ENCODE peak calls at places on chromosomes 16 and 17, in five cellular contexts. M is prostate gland; F is GM12892; A is stimulated activated naive B cell treated with anti-CD40 and anti-IgM and Interleukin-4, amounts not matched to agents 10 μg/mL and 1 μg/mL and 100 μg/mL, for 72 hours; X is CD4-positive, CD25-positive, alpha-beta regulatory T cell. D is an unnamed sample.
A peak's percentile ranks its signal among the peaks of the same experiment; 100 is the strongest.

GRCh38 chr16:85335584-85336492 is 223.6 kb upstream of the CIBAR2 start:
- DNase-seq in M (no peak), F (no peak), A (no peak), X (no peak), D (no peak)

GRCh38 chr17:30961213-30962188 is 9.3 kb upstream of the RNF135 start:
- DNase-seq in M (no peak), X (no peak), F (no peak), A (peak; percentile 44), D (no peak)

GRCh38 chr17:7328840-7329359 is at the start of gene NEURL4:
- DNase-seq in X (no peak), F (no peak), M (no peak), A (no peak), D (no peak)

GRCh38 chr16:49330562-49331201 is 42.9 kb upstream of the C16orf78 start:
- DNase-seq in F (no peak), M (no peak), A (no peak), X (no peak), D (no peak)

GRCh38 chr17:68576811-68577551 is 24.2 kb downstream of the FAM20A start:
- DNase-seq in M (no peak), X (no peak), F (no peak), A (no peak), D (no peak)

GRCh38 chr17:18031955-18032354 is 7.0 kb downstream of the ATPAF2 start:
- DNase-seq in F (no peak), A (no peak), X (no peak), M (no peak), D (peak; percentile 33)

GRCh38 chr17:79837888-79838540 is 1.2 kb downstream of the CBX4 start:
- DNase-seq in A (no peak), F (no peak), M (no peak), X (peak; percentile 77), D (no peak)

GRCh38 chr17:19533718-19534561 is at the start of gene SLC47A1:
- DNase-seq in M (no peak), X (no peak), F (peak; percentile 34), A (peak; percentile 16), D (no peak)

GRCh38 chr17:45305532-45306087 is 11.2 kb downstream of the MAP3K14 start:
- DNase-seq in M (no peak), X (no peak), F (no peak), A (no peak), D (peak; percentile 4)

GRCh38 chr17:82737981-82738877 is 2.8 kb downstream of the FN3K start:
- DNase-seq in X (no peak), F (no peak), A (no peak), M (no peak), D (peak; percentile 92)

GRCh38 chr16:20383106-20384029 is 21.2 kb downstream of the PDILT start:
- DNase-seq in M (peak; percentile 61), X (peak; percentile 27), A (peak; percentile 35), F (peak; percentile 34), D (peak; percentile 89)

GRCh38 chr17:64259922-64260321 is 3.1 kb downstream of the TEX2 start:
- DNase-seq in A (no peak), M (no peak), X (no peak), F (no peak), D (no peak)

GRCh38 chr17:49798738-49799137 is 10.3 kb downstream of the KAT7 start:
- DNase-seq in X (no peak), A (no peak), F (no peak), M (no peak), D (no peak)

GRCh38 chr16:30041841-30042240 is 10.8 kb upstream of the TLCD3B start:
- DNase-seq in A (no peak), F (no peak), X (peak; percentile 43), M (no peak), D (no peak)

GRCh38 chr16:21186326-21186691 is 25.1 kb downstream of the ZP2 start:
- DNase-seq in X (no peak), A (no peak), F (no peak), M (no peak), D (no peak)

GRCh38 chr17:47844814-47845453 is 3.9 kb upstream of the SCRN2 start:
- DNase-seq in X (no peak), M (no peak), F (no peak), A (no peak), D (no peak)

GRCh38 chr16:56691885-56692284 is 9.6 kb downstream of the MT1X start:
- DNase-seq in M (peak; percentile 78), X (no peak), F (no peak), A (no peak), D (no peak)

GRCh38 chr17:4509402-4509801 is 10.7 kb downstream of the SPNS2 start:
- DNase-seq in A (no peak), F (peak; percentile 61), M (no peak), X (no peak), D (no peak)

GRCh38 chr16:48497932-48498760 is 111.8 kb downstream of the N4BP1 start:
- DNase-seq in A (no peak), X (no peak), F (no peak), M (no peak), D (peak; percentile 71)

GRCh38 chr17:45302649-45303173 is 14.1 kb downstream of the MAP3K14 start:
- DNase-seq in X (peak; percentile 24), F (no peak), A (peak; percentile 71), M (no peak), D (no peak)

GRCh38 chr16:87554754-87555427 is 47.4 kb upstream of the JPH3 start:
- DNase-seq in M (no peak), X (no peak), A (no peak), F (no peak), D (no peak)

GRCh38 chr17:46184696-46185095 is 8.5 kb downstream of the KANSL1 start:
- DNase-seq in F (no peak), M (no peak), A (no peak), X (no peak), D (no peak)

GRCh38 chr16:25030420-25031131 is 15.4 kb upstream of the ARHGAP17 start:
- DNase-seq in A (peak; percentile 50), M (no peak), F (no peak), X (peak; percentile 44), D (no peak)

D was measured in posterior cingulate gyrus.